ENCODE peak calls at places on chromosome 20, in seven cellular contexts. H is activated naive CD8-positive, alpha-beta T cell treated with anti-CD3 and anti-CD28 coated beads, Interleukin-2, amount 50 U/mL, for 24 hours; B is neural crest cell; G is NCI-H187; J is activated CD8-positive, alpha-beta memory T cell treated with anti-CD3 and anti-CD28 coated beads for 1 hour; D is GM04504; X is AG09319. M is an unnamed sample.

GRCh38 chr20:18431206-18431605 is 35.6 kb downstream of the DZANK1 start:
- DNase-seq in H (no peak), B (no peak), G (no peak), J (no peak), D (no peak), X (no peak), M (no peak)

GRCh38 chr20:25296094-25297093 is 48.5 kb downstream of the PYGB start:
- DNase-seq in H (peak), B (no peak), G (no peak), J (no peak), D (no peak), X (no peak), M (no peak)

GRCh38 chr20:57482148-57482547 is 42.8 kb downstream of the CTCFL start:
- DNase-seq in H (no peak), B (no peak), G (no peak), J (no peak), D (no peak), X (no peak), M (no peak)

GRCh38 chr20:3032624-3033023 is 10.8 kb upstream of the GNRH2 start:
- DNase-seq in H (no peak), B (no peak), G (no peak), J (no peak), D (no peak), X (no peak), M (no peak)

GRCh38 chr20:1309439-1309847 is 19.5 kb downstream of the SDCBP2 start:
- DNase-seq in H (no peak), B (no peak), G (no peak), J (no peak), D (no peak), X (no peak), M (no peak)

GRCh38 chr20:43507150-43508080 is at the start of gene L3MBTL1:
- DNase-seq in H (peak), B (peak), G (no peak), J (no peak), D (no peak), X (no peak), M (no peak)

GRCh38 chr20:34163316-34163715 is 51.3 kb upstream of the EIF2S2 start:
- DNase-seq in H (no peak), B (no peak), G (no peak), J (no peak), D (no peak), X (no peak), M (no peak)

GRCh38 chr20:41175727-41176330 is 38.5 kb downstream of the PLCG1 start:
- DNase-seq in H (no peak), B (no peak), G (no peak), J (no peak), D (no peak), X (no peak), M (no peak)

GRCh38 chr20:57649617-57650015 is 29.4 kb upstream of the ZBP1 start:
- DNase-seq in H (no peak), B (no peak), G (no peak), J (no peak), D (no peak), X (no peak), M (no peak)

GRCh38 chr20:43189614-43190331 is at the start of gene PTPRT:
- DNase-seq in H (no peak), B (no peak), G (no peak), J (no peak), D (no peak), X (no peak), M (no peak)